ENCODE peak calls at places on chromosome 9, in nine cellular contexts. One of them, this sample, is unnamed.

GRCh38 chr9:9820411-9820810 is 792.4 kb downstream of the PTPRD start:
- DNase-seq in breast epithelium: no peak
- DNase-seq in spleen: no peak
- DNase-seq in GM13977: no peak
- DNase-seq in cardiac fibroblast: no peak
- DNase-seq in WTC11: no peak
- DNase-seq in Panc1: no peak
- DNase-seq in MM.1S: no peak
- DNase-seq in heart left ventricle: no peak
- DNase-seq in this sample: no peak

GRCh38 chr9:92664394-92665152 is 5.4 kb downstream of the IPPK start:
- DNase-seq in breast epithelium: peak
- DNase-seq in spleen: peak
- DNase-seq in cardiac fibroblast: no peak
- DNase-seq in heart left ventricle: no peak
- DNase-seq in WTC11: no peak
- DNase-seq in MM.1S: no peak
- DNase-seq in GM13977: peak
- DNase-seq in Panc1: no peak
- DNase-seq in this sample: no peak

GRCh38 chr9:82382887-82383616 is 394.5 kb downstream of the SPATA31D1 start:
- DNase-seq in GM13977: no peak
- DNase-seq in spleen: no peak
- DNase-seq in cardiac fibroblast: no peak
- DNase-seq in Panc1: no peak
- DNase-seq in MM.1S: no peak
- DNase-seq in WTC11: no peak
- DNase-seq in breast epithelium: no peak
- DNase-seq in heart left ventricle: no peak
- DNase-seq in this sample: no peak

GRCh38 chr9:80873861-80874260 is 815.5 kb downstream of the TLE1 start:
- DNase-seq in spleen: no peak
- DNase-seq in cardiac fibroblast: peak
- DNase-seq in Panc1: no peak
- DNase-seq in MM.1S: no peak
- DNase-seq in heart left ventricle: no peak
- DNase-seq in breast epithelium: no peak
- DNase-seq in WTC11: no peak
- DNase-seq in GM13977: no peak
- DNase-seq in this sample: no peak

GRCh38 chr9:135328485-135329417 is 150.8 kb upstream of the PPP1R26 start:
- DNase-seq in Panc1: no peak
- DNase-seq in spleen: no peak
- DNase-seq in cardiac fibroblast: no peak
- DNase-seq in WTC11: peak
- DNase-seq in heart left ventricle: no peak
- DNase-seq in GM13977: no peak
- DNase-seq in MM.1S: no peak
- DNase-seq in breast epithelium: peak
- DNase-seq in this sample: peak

GRCh38 chr9:4550777-4551476 is 60.7 kb downstream of the SLC1A1 start:
- DNase-seq in breast epithelium: no peak
- DNase-seq in GM13977: no peak
- DNase-seq in spleen: no peak
- DNase-seq in heart left ventricle: no peak
- DNase-seq in MM.1S: no peak
- DNase-seq in cardiac fibroblast: peak
- DNase-seq in WTC11: no peak
- DNase-seq in Panc1: no peak
- DNase-seq in this sample: no peak

GRCh38 chr9:27504259-27504658 is 19.8 kb upstream of the IFNK start:
- DNase-seq in breast epithelium: no peak
- DNase-seq in GM13977: no peak
- DNase-seq in MM.1S: no peak
- DNase-seq in WTC11: no peak
- DNase-seq in heart left ventricle: no peak
- DNase-seq in spleen: no peak
- DNase-seq in cardiac fibroblast: no peak
- DNase-seq in Panc1: no peak
- DNase-seq in this sample: no peak

GRCh38 chr9:136255166-136255538 is 9.5 kb upstream of the QSOX2 start:
- DNase-seq in WTC11: no peak
- DNase-seq in heart left ventricle: no peak
- DNase-seq in MM.1S: no peak
- DNase-seq in breast epithelium: no peak
- DNase-seq in GM13977: no peak
- DNase-seq in Panc1: no peak
- DNase-seq in cardiac fibroblast: peak
- DNase-seq in spleen: no peak
- DNase-seq in this sample: no peak

GRCh38 chr9:98185611-98186171 is 6.7 kb downstream of the CORO2A start:
- DNase-seq in heart left ventricle: no peak
- DNase-seq in breast epithelium: no peak
- DNase-seq in spleen: peak
- DNase-seq in cardiac fibroblast: peak
- DNase-seq in GM13977: no peak
- DNase-seq in WTC11: no peak
- DNase-seq in Panc1: no peak
- DNase-seq in MM.1S: no peak
- DNase-seq in this sample: no peak

GRCh38 chr9:119005162-119005561 is 364.1 kb downstream of the BRINP1 start:
- DNase-seq in Panc1: no peak
- DNase-seq in MM.1S: no peak
- DNase-seq in heart left ventricle: no peak
- DNase-seq in GM13977: no peak
- DNase-seq in WTC11: no peak
- DNase-seq in breast epithelium: no peak
- DNase-seq in spleen: no peak
- DNase-seq in cardiac fibroblast: no peak
- DNase-seq in this sample: no peak

GRCh38 chr9:121218357-121219027 is 16.8 kb upstream of the RAB14 start:
- DNase-seq in GM13977: no peak
- DNase-seq in cardiac fibroblast: no peak
- DNase-seq in breast epithelium: no peak
- DNase-seq in MM.1S: no peak
- DNase-seq in WTC11: no peak
- DNase-seq in spleen: no peak
- DNase-seq in heart left ventricle: no peak
- DNase-seq in Panc1: no peak
- DNase-seq in this sample: no peak

GRCh38 chr9:37989632-37990155 is 79.3 kb downstream of the SHB start:
- DNase-seq in heart left ventricle: no peak
- DNase-seq in WTC11: no peak
- DNase-seq in breast epithelium: no peak
- DNase-seq in MM.1S: no peak
- DNase-seq in spleen: no peak
- DNase-seq in cardiac fibroblast: no peak
- DNase-seq in Panc1: no peak
- DNase-seq in GM13977: no peak
- DNase-seq in this sample: no peak

GRCh38 chr9:87167161-87167560 is 219.9 kb upstream of the GAS1 start:
- DNase-seq in WTC11: no peak
- DNase-seq in cardiac fibroblast: no peak
- DNase-seq in spleen: no peak
- DNase-seq in breast epithelium: no peak
- DNase-seq in MM.1S: no peak
- DNase-seq in Panc1: no peak
- DNase-seq in heart left ventricle: no peak
- DNase-seq in GM13977: no peak
- DNase-seq in this sample: no peak
- TF ChIP-seq CTCF in WTC11: no peak
- TF ChIP-seq CTCF in cardiac fibroblast: no peak
- TF ChIP-seq CTCF in spleen: no peak
- TF ChIP-seq CTCF in breast epithelium: no peak
- TF ChIP-seq CTCF in MM.1S: no peak
- TF ChIP-seq CTCF in Panc1: no peak
- TF ChIP-seq CTCF in heart left ventricle: no peak
- TF ChIP-seq CTCF in GM13977: no peak
- TF ChIP-seq CTCF in this sample: no peak

GRCh38 chr9:131717719-131718460 is 22.0 kb downstream of the RAPGEF1 start:
- DNase-seq in heart left ventricle: no peak
- DNase-seq in Panc1: no peak
- DNase-seq in spleen: no peak
- DNase-seq in breast epithelium: no peak
- DNase-seq in cardiac fibroblast: no peak
- DNase-seq in MM.1S: no peak
- DNase-seq in GM13977: no peak
- DNase-seq in WTC11: no peak
- DNase-seq in this sample: no peak

GRCh38 chr9:131722260-131722659 is 17.6 kb downstream of the RAPGEF1 start:
- DNase-seq in cardiac fibroblast: no peak
- DNase-seq in WTC11: no peak
- DNase-seq in heart left ventricle: peak
- DNase-seq in spleen: no peak
- DNase-seq in breast epithelium: no peak
- DNase-seq in MM.1S: no peak
- DNase-seq in Panc1: no peak
- DNase-seq in GM13977: no peak
- DNase-seq in this sample: no peak

GRCh38 chr9:131721096-131721495 is 18.8 kb downstream of the RAPGEF1 start:
- DNase-seq in Panc1: no peak
- DNase-seq in cardiac fibroblast: no peak
- DNase-seq in spleen: peak
- DNase-seq in GM13977: no peak
- DNase-seq in MM.1S: no peak
- DNase-seq in breast epithelium: no peak
- DNase-seq in heart left ventricle: no peak
- DNase-seq in WTC11: no peak
- DNase-seq in this sample: no peak

GRCh38 chr9:131719262-131719908 is 20.5 kb downstream of the RAPGEF1 start:
- DNase-seq in GM13977: no peak
- DNase-seq in Panc1: no peak
- DNase-seq in WTC11: no peak
- DNase-seq in spleen: no peak
- DNase-seq in breast epithelium: no peak
- DNase-seq in MM.1S: no peak
- DNase-seq in cardiac fibroblast: no peak
- DNase-seq in heart left ventricle: no peak
- DNase-seq in this sample: no peak

GRCh38 chr9:131720330-131720729 is 19.5 kb downstream of the RAPGEF1 start:
- DNase-seq in heart left ventricle: no peak
- DNase-seq in Panc1: no peak
- DNase-seq in WTC11: no peak
- DNase-seq in GM13977: no peak
- DNase-seq in breast epithelium: no peak
- DNase-seq in MM.1S: peak
- DNase-seq in cardiac fibroblast: no peak
- DNase-seq in spleen: no peak
- DNase-seq in this sample: no peak
- TF ChIP-seq CTCF in heart left ventricle: no peak
- TF ChIP-seq CTCF in Panc1: no peak
- TF ChIP-seq CTCF in WTC11: no peak
- TF ChIP-seq CTCF in GM13977: no peak
- TF ChIP-seq CTCF in breast epithelium: no peak
- TF ChIP-seq CTCF in MM.1S: no peak
- TF ChIP-seq CTCF in cardiac fibroblast: no peak
- TF ChIP-seq CTCF in spleen: no peak
- TF ChIP-seq CTCF in this sample: no peak

GRCh38 chr9:123104807-123105206 is 71.3 kb downstream of the GPR21 start:
- DNase-seq in GM13977: no peak
- DNase-seq in heart left ventricle: no peak
- DNase-seq in WTC11: no peak
- DNase-seq in cardiac fibroblast: no peak
- DNase-seq in spleen: no peak
- DNase-seq in breast epithelium: no peak
- DNase-seq in Panc1: no peak
- DNase-seq in MM.1S: no peak
- DNase-seq in this sample: no peak

GRCh38 chr9:123099042-123099441 is 65.6 kb downstream of the GPR21 start:
- DNase-seq in Panc1: no peak
- DNase-seq in breast epithelium: no peak
- DNase-seq in spleen: no peak
- DNase-seq in WTC11: no peak
- DNase-seq in MM.1S: no peak
- DNase-seq in cardiac fibroblast: no peak
- DNase-seq in heart left ventricle: no peak
- DNase-seq in GM13977: no peak
- DNase-seq in this sample: no peak

GRCh38 chr9:123105490-123105889 is 72.0 kb downstream of the GPR21 start:
- DNase-seq in spleen: no peak
- DNase-seq in heart left ventricle: no peak
- DNase-seq in WTC11: no peak
- DNase-seq in breast epithelium: no peak
- DNase-seq in GM13977: no peak
- DNase-seq in cardiac fibroblast: no peak
- DNase-seq in MM.1S: no peak
- DNase-seq in Panc1: no peak
- DNase-seq in this sample: no peak

GRCh38 chr9:123099548-123099947 is 66.1 kb downstream of the GPR21 start:
- DNase-seq in cardiac fibroblast: no peak
- DNase-seq in MM.1S: no peak
- DNase-seq in GM13977: no peak
- DNase-seq in spleen: no peak
- DNase-seq in WTC11: no peak
- DNase-seq in Panc1: no peak
- DNase-seq in heart left ventricle: no peak
- DNase-seq in breast epithelium: no peak
- DNase-seq in this sample: no peak

DNA sequence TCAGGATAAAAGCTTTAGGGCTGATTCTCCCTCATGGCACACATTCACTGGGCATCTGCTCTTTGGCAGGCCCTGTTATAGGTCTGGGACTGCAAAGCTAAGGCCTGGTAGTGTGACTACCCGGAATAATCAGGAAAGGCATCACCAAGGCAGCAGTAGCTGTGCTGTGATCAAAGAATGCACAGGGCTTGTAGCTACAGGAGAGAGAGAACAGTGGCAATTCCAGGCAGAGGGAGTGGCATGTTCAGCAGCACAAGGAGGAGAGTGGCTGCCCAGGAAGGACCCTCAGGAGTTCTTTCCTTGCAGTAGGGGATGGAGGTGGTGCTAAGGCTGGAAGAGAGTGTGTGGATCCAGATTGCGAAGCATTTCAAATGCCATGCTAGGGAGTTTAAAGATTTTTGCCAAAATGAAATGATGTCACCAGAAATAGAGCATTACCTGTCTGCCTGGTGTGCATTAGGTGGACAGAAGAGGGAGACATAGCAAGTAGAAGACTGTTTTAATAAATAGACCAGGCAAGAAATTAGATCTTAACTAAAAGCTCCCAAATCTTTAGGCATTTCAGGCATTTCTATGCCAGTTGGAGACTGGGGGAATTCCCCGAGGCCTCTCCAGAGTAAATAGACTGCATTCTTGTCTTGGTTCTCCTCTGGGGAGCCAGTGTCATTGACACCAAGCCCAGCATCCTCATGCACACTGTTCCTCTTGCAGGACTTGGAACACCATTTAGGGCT is 69.1 kb downstream of the GPR21 start:
- DNase-seq in GM13977: no peak
- DNase-seq in spleen: no peak
- DNase-seq in MM.1S: no peak
- DNase-seq in WTC11: no peak
- DNase-seq in heart left ventricle: no peak
- DNase-seq in breast epithelium: no peak
- DNase-seq in cardiac fibroblast: peak
- DNase-seq in Panc1: no peak
- DNase-seq in this sample: no peak
- TF ChIP-seq CTCF in GM13977: peak
- TF ChIP-seq CTCF in spleen: no peak
- TF ChIP-seq CTCF in MM.1S: peak
- TF ChIP-seq CTCF in WTC11: no peak
- TF ChIP-seq CTCF in heart left ventricle: peak
- TF ChIP-seq CTCF in breast epithelium: peak
- TF ChIP-seq CTCF in cardiac fibroblast: peak
- TF ChIP-seq CTCF in Panc1: no peak
- TF ChIP-seq CTCF in this sample: peak

GRCh38 chr9:104826109-104826775 is 62.3 kb downstream of the NIPSNAP3B start:
- DNase-seq in Panc1: no peak
- DNase-seq in WTC11: no peak
- DNase-seq in MM.1S: no peak
- DNase-seq in heart left ventricle: no peak
- DNase-seq in breast epithelium: no peak
- DNase-seq in cardiac fibroblast: no peak
- DNase-seq in GM13977: no peak
- DNase-seq in spleen: no peak
- DNase-seq in this sample: no peak
- TF ChIP-seq CTCF in Panc1: no peak
- TF ChIP-seq CTCF in WTC11: no peak
- TF ChIP-seq CTCF in MM.1S: no peak
- TF ChIP-seq CTCF in heart left ventricle: no peak
- TF ChIP-seq CTCF in breast epithelium: no peak
- TF ChIP-seq CTCF in cardiac fibroblast: no peak
- TF ChIP-seq CTCF in GM13977: no peak
- TF ChIP-seq CTCF in spleen: no peak
- TF ChIP-seq CTCF in this sample: no peak

This sample was measured in mesothelial cell of epicardium.